ENCODE peak calls at places on chromosomes 12 and 14, in five cellular contexts. N is A549, P is uterus, Y is neural progenitor cell, F is heart left ventricle. T is an unnamed sample.

GRCh38 chr14:79842270-79842669 is 369.0 kb downstream of the DIO2 start:
- DNase-seq in F (peak; percentile 34), Y (no peak), P (peak; percentile 52), N (peak; percentile 20), T (peak; percentile 15)

GRCh38 chr12:56922032-56922431 is 12.2 kb downstream of the SDR9C7 start:
- DNase-seq in F (no peak), Y (no peak), N (no peak), P (no peak), T (no peak)

GRCh38 chr12:83474369-83474768 is 787.7 kb downstream of the TMTC2 start:
- DNase-seq in N (no peak), Y (no peak), P (no peak), F (no peak), T (no peak)

GRCh38 chr14:50619569-50620141 is 48.5 kb downstream of the SAV1 start:
- DNase-seq in P (no peak), N (peak; percentile 34), Y (peak; percentile 22), F (no peak), T (no peak)

GRCh38 chr12:23950011-23950774 is 723 bp upstream of the SOX5 start:
- DNase-seq in F (no peak), P (no peak), Y (peak; percentile 52), N (no peak), T (no peak)

GRCh38 chr12:56723889-56724659 is 1.0 kb downstream of the NACA start:
- DNase-seq in Y (peak; percentile 39), F (peak; percentile 63), P (peak; percentile 63), N (no peak), T (peak; percentile 48)

GRCh38 chr12:58750484-58750883 is 169.8 kb downstream of the LRIG3 start:
- DNase-seq in N (peak; percentile 6), P (no peak), Y (no peak), F (no peak), T (peak; percentile 87)

GRCh38 chr12:75825686-75826085 is 205.9 kb downstream of the PHLDA1 start:
- DNase-seq in N (no peak), F (no peak), P (no peak), Y (no peak), T (peak; percentile 39)

GRCh38 chr14:21070083-21070609 is at the start of gene ARHGEF40:
- DNase-seq in N (peak; percentile 40), P (peak; percentile 75), Y (peak; percentile 84), F (peak; percentile 80), T (no peak)

GRCh38 chr14:95140060-95140858 is 17.1 kb downstream of the DICER1 start:
- DNase-seq in Y (no peak), N (no peak), F (no peak), P (no peak), T (no peak)

GRCh38 chr14:47966411-47966810 is 291.0 kb upstream of the MDGA2 start:
- DNase-seq in N (no peak), F (no peak), Y (no peak), P (no peak), T (no peak)

GRCh38 chr12:53963005-53963404 is 8.3 kb downstream of the HOXC12 start:
- DNase-seq in P (no peak), Y (no peak), F (no peak), N (no peak), T (no peak)
- H3K27ac ChIP-seq in P (no peak overlapping the region), Y (no peak overlapping the region), F (no peak overlapping the region), N (no peak overlapping the region), T (no peak overlapping the region)

GRCh38 chr12:34598851-34599529 is 576.7 kb downstream of the ALG10 start:
- DNase-seq in F (no peak), Y (no peak), N (no peak), P (no peak), T (no peak)

GRCh38 chr12:34599530-34600513 is 577.5 kb downstream of the ALG10 start:
- DNase-seq in N (no peak), P (peak; percentile 7), F (no peak), Y (no peak), T (no peak)

GRCh38 chr12:34597548-34598351 is 575.5 kb downstream of the ALG10 start:
- DNase-seq in Y (no peak), F (no peak), N (no peak), P (peak; percentile 4), T (no peak)

GRCh38 chr12:34598352-34598827 is 576.1 kb downstream of the ALG10 start:
- DNase-seq in P (peak; percentile 3), N (no peak), Y (no peak), F (no peak), T (no peak)

GRCh38 chr12:34595749-34596733 is 573.7 kb downstream of the ALG10 start:
- DNase-seq in P (peak; percentile 2), Y (no peak), F (no peak), N (no peak), T (no peak)
- H3K9me3 ChIP-seq in P (peaks cover 10% of the 10 kb centered on the region), Y (peaks cover 34% of the 10 kb centered on the region), F (peaks cover 72% of the 10 kb centered on the region), N (peaks cover 26% of the 10 kb centered on the region), T (peaks cover 56% of the 10 kb centered on the region)

GRCh38 chr12:130705174-130705880 is 10.8 kb downstream of the RIMBP2 start:
- DNase-seq in N (no peak), Y (no peak), P (no peak), F (no peak), T (no peak)
- H3K27ac ChIP-seq in N (no peak overlapping the region), Y (no peak overlapping the region), P (no peak overlapping the region), F (no peak overlapping the region), T (no peak overlapping the region)

GRCh38 chr12:34607520-34608195 is 585.4 kb downstream of the ALG10 start:
- DNase-seq in Y (no peak), P (no peak), N (no peak), F (no peak), T (no peak)

GRCh38 chr12:34606749-34607519 is 584.6 kb downstream of the ALG10 start:
- DNase-seq in P (no peak), N (no peak), Y (no peak), F (no peak), T (no peak)

GRCh38 chr12:34605510-34605887 is 583.2 kb downstream of the ALG10 start:
- DNase-seq in Y (no peak), F (no peak), P (no peak), N (no peak), T (no peak)

GRCh38 chr12:34604631-34605509 is 582.6 kb downstream of the ALG10 start:
- DNase-seq in Y (no peak), F (no peak), P (no peak), N (no peak), T (no peak)

DNA sequence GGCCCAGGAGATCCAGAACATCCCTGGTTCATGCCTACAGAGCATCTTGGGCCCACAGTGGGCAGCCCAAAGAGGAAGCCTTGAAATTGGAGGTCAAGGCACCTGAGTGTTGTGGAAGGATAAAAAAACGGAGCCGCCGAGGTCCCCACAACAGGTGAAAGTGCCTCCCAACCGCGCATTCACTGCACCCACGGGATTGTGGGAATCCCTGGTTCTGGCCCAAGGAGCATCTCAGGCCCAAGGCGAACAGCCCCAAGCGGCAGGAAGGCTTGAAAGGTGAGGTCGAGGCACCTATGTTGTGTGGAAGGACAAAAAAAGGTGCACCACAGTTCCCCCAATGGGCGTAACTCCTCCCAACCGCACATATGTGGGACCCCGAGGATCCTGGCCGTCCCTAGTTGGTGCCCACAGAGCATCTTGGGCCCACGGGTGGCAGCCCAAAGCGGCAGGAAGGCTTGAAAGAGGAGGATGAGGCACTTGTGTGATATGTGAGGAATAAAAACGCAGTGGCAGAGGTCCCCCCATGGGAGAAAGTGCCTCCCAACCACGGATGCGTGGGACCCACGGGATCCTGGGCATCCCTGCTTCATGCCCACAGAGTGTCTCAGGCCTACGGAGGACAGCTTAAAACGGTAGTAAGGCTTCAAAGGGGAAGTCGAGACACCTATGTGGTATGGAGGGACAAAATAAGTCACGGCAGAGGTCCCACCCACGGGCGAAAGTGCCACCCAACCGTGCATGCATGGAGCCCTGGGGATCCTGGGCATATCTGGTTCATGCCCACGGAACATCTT is 583.9 kb downstream of the ALG10 start:
- DNase-seq in P (no peak), N (no peak), Y (no peak), F (no peak), T (no peak)
- H3K9me3 ChIP-seq in P (peaks cover 8% of the 10 kb centered on the region), N (no peaks in the 10 kb centered on the region), Y (peaks cover 7% of the 10 kb centered on the region), F (peaks cover 59% of the 10 kb centered on the region), T (peaks cover 69% of the 10 kb centered on the region)

GRCh38 chr12:17216156-17216555 is 610.2 kb upstream of the LMO3 start:
- DNase-seq in N (no peak), F (no peak), Y (no peak), P (no peak), T (no peak)
- H3K27ac ChIP-seq in N (no peak overlapping the region), F (no peak overlapping the region), Y (no peak overlapping the region), P (no peak overlapping the region), T (no peak overlapping the region)

GRCh38 chr14:45587142-45587541 is 334.1 kb upstream of the MIS18BP1 start:
- DNase-seq in P (no peak), F (no peak), N (no peak), Y (no peak), T (no peak)
- H3K9me3 ChIP-seq in P (no peaks in the 10 kb centered on the region), F (peaks cover 28% of the 10 kb centered on the region), N (no peaks in the 10 kb centered on the region), Y (no peaks in the 10 kb centered on the region), T (peaks cover 13% of the 10 kb centered on the region)

GRCh38 chr12:8687846-8688601 is 9.8 kb upstream of the RIMKLB start:
- DNase-seq in F (no peak), Y (peak; percentile 26), P (peak; percentile 56), N (peak; percentile 36), T (peak; percentile 55)
- H3K27ac ChIP-seq in F (no peak overlapping the region), Y (no peak overlapping the region), P (peak overlapping the region; percentile 79), N (peak overlapping the region; percentile 5), T (no peak overlapping the region)

GRCh38 chr14:85399196-85399595 is 130.7 kb upstream of the FLRT2 start:
- DNase-seq in P (no peak), Y (no peak), N (no peak), F (no peak), T (no peak)
- H3K9me3 ChIP-seq in P (no peaks in the 10 kb centered on the region), Y (no peaks in the 10 kb centered on the region), N (no peaks in the 10 kb centered on the region), F (no peaks in the 10 kb centered on the region), T (no peaks in the 10 kb centered on the region)

T was measured in AG04450.